ENCODE peak calls at places on chromosome X, in ten cellular contexts. One of them, this sample, is unnamed.

GRCh38 chrX:53256446-53257041 is 24.8 kb downstream of the IQSEC2 start:
- DNase-seq in KG1: no peak
- DNase-seq in activated T-helper 1 cell treated with anti-CD3 and anti-CD28 coated beads, Interleukin-2, amount 50 U/mL, for 16 hours: no peak
- DNase-seq in naive thymus-derived CD8-positive, alpha-beta T cell: no peak
- DNase-seq in substantia nigra: no peak
- DNase-seq in HTR-8/SVneo: no peak
- DNase-seq in tibial artery: no peak
- DNase-seq in aorta: no peak
- DNase-seq in hepatocyte: no peak
- DNase-seq in mammary epithelial cell: no peak
- DNase-seq in this sample: no peak

GRCh38 chrX:38935561-38935960 is 134.3 kb downstream of the MID1IP1 start:
- DNase-seq in KG1: no peak
- DNase-seq in activated T-helper 1 cell treated with anti-CD3 and anti-CD28 coated beads, Interleukin-2, amount 50 U/mL, for 16 hours: no peak
- DNase-seq in naive thymus-derived CD8-positive, alpha-beta T cell: no peak
- DNase-seq in substantia nigra: no peak
- DNase-seq in HTR-8/SVneo: no peak
- DNase-seq in tibial artery: no peak
- DNase-seq in aorta: no peak
- DNase-seq in hepatocyte: no peak
- DNase-seq in mammary epithelial cell: no peak
- DNase-seq in this sample: no peak

GRCh38 chrX:13469963-13470679 is 99.3 kb upstream of the EGFL6 start:
- DNase-seq in KG1: no peak
- DNase-seq in activated T-helper 1 cell treated with anti-CD3 and anti-CD28 coated beads, Interleukin-2, amount 50 U/mL, for 16 hours: no peak
- DNase-seq in naive thymus-derived CD8-positive, alpha-beta T cell: no peak
- DNase-seq in substantia nigra: no peak
- DNase-seq in HTR-8/SVneo: no peak
- DNase-seq in tibial artery: no peak
- DNase-seq in aorta: no peak
- DNase-seq in hepatocyte: no peak
- DNase-seq in mammary epithelial cell: peak
- DNase-seq in this sample: no peak

GRCh38 chrX:46649421-46650260 is 76.1 kb downstream of the CHST7 start:
- DNase-seq in KG1: peak
- DNase-seq in activated T-helper 1 cell treated with anti-CD3 and anti-CD28 coated beads, Interleukin-2, amount 50 U/mL, for 16 hours: no peak
- DNase-seq in naive thymus-derived CD8-positive, alpha-beta T cell: no peak
- DNase-seq in substantia nigra: peak
- DNase-seq in HTR-8/SVneo: no peak
- DNase-seq in tibial artery: peak
- DNase-seq in aorta: no peak
- DNase-seq in hepatocyte: peak
- DNase-seq in mammary epithelial cell: no peak
- DNase-seq in this sample: no peak

GRCh38 chrX:64885850-64886249 is 90.4 kb downstream of the ZC4H2 start:
- DNase-seq in KG1: no peak
- DNase-seq in activated T-helper 1 cell treated with anti-CD3 and anti-CD28 coated beads, Interleukin-2, amount 50 U/mL, for 16 hours: no peak
- DNase-seq in naive thymus-derived CD8-positive, alpha-beta T cell: no peak
- DNase-seq in substantia nigra: no peak
- DNase-seq in HTR-8/SVneo: no peak
- DNase-seq in tibial artery: no peak
- DNase-seq in aorta: no peak
- DNase-seq in hepatocyte: no peak
- DNase-seq in mammary epithelial cell: no peak
- DNase-seq in this sample: no peak

GRCh38 chrX:48540015-48540350 is 469 bp downstream of the TBC1D25 start:
- DNase-seq in KG1: no peak
- DNase-seq in activated T-helper 1 cell treated with anti-CD3 and anti-CD28 coated beads, Interleukin-2, amount 50 U/mL, for 16 hours: peak
- DNase-seq in naive thymus-derived CD8-positive, alpha-beta T cell: peak
- DNase-seq in substantia nigra: no peak
- DNase-seq in HTR-8/SVneo: no peak
- DNase-seq in tibial artery: no peak
- DNase-seq in aorta: no peak
- DNase-seq in hepatocyte: peak
- DNase-seq in mammary epithelial cell: peak
- DNase-seq in this sample: no peak

GRCh38 chrX:124887572-124887971 is 432.1 kb upstream of the TEX13C start:
- DNase-seq in KG1: no peak
- DNase-seq in activated T-helper 1 cell treated with anti-CD3 and anti-CD28 coated beads, Interleukin-2, amount 50 U/mL, for 16 hours: no peak
- DNase-seq in naive thymus-derived CD8-positive, alpha-beta T cell: no peak
- DNase-seq in substantia nigra: no peak
- DNase-seq in HTR-8/SVneo: no peak
- DNase-seq in tibial artery: no peak
- DNase-seq in aorta: no peak
- DNase-seq in hepatocyte: no peak
- DNase-seq in mammary epithelial cell: no peak
- DNase-seq in this sample: no peak

GRCh38 chrX:107449490-107450175 is at the start of gene FRMPD3:
- DNase-seq in KG1: no peak
- DNase-seq in activated T-helper 1 cell treated with anti-CD3 and anti-CD28 coated beads, Interleukin-2, amount 50 U/mL, for 16 hours: no peak
- DNase-seq in naive thymus-derived CD8-positive, alpha-beta T cell: no peak
- DNase-seq in substantia nigra: no peak
- DNase-seq in HTR-8/SVneo: no peak
- DNase-seq in tibial artery: no peak
- DNase-seq in aorta: peak
- DNase-seq in hepatocyte: peak
- DNase-seq in mammary epithelial cell: no peak
- DNase-seq in this sample: no peak

GRCh38 chrX:154649864-154650510 is 3.4 kb downstream of the CTAG2 start:
- DNase-seq in KG1: no peak
- DNase-seq in activated T-helper 1 cell treated with anti-CD3 and anti-CD28 coated beads, Interleukin-2, amount 50 U/mL, for 16 hours: no peak
- DNase-seq in naive thymus-derived CD8-positive, alpha-beta T cell: no peak
- DNase-seq in substantia nigra: no peak
- DNase-seq in HTR-8/SVneo: no peak
- DNase-seq in tibial artery: no peak
- DNase-seq in aorta: peak
- DNase-seq in hepatocyte: peak
- DNase-seq in mammary epithelial cell: no peak
- DNase-seq in this sample: no peak

GRCh38 chrX:103378990-103379389 is 2.7 kb downstream of the BEX3 start:
- DNase-seq in KG1: no peak
- DNase-seq in activated T-helper 1 cell treated with anti-CD3 and anti-CD28 coated beads, Interleukin-2, amount 50 U/mL, for 16 hours: no peak
- DNase-seq in naive thymus-derived CD8-positive, alpha-beta T cell: no peak
- DNase-seq in substantia nigra: no peak
- DNase-seq in HTR-8/SVneo: no peak
- DNase-seq in tibial artery: no peak
- DNase-seq in aorta: no peak
- DNase-seq in hepatocyte: no peak
- DNase-seq in mammary epithelial cell: no peak
- DNase-seq in this sample: no peak

GRCh38 chrX:111868726-111869638 is 7.0 kb upstream of the TRPC5OS start:
- DNase-seq in KG1: no peak
- DNase-seq in activated T-helper 1 cell treated with anti-CD3 and anti-CD28 coated beads, Interleukin-2, amount 50 U/mL, for 16 hours: no peak
- DNase-seq in naive thymus-derived CD8-positive, alpha-beta T cell: no peak
- DNase-seq in substantia nigra: no peak
- DNase-seq in HTR-8/SVneo: no peak
- DNase-seq in tibial artery: no peak
- DNase-seq in aorta: no peak
- DNase-seq in hepatocyte: peak
- DNase-seq in mammary epithelial cell: peak
- DNase-seq in this sample: no peak

This sample was measured in upper lobe of right lung.